ENCODE peak calls at places on chromosomes 7 and 10, in seven cellular contexts. One of them, this sample, is unnamed.

GRCh38 chr7:25356534-25357151 is 128.4 kb upstream of the NPVF start:
- DNase-seq in ELR: no peak
- DNase-seq in stimulated activated CD4-positive, alpha-beta T cell treated with anti-CD3 and anti-CD28 coated beads, Interleukin-15, amount 100 ng/mL, for 24 hours: no peak
- DNase-seq in SHP77 treated with DMSO at 0.1 percent for 48 hours: no peak
- DNase-seq in OCI-LY7: no peak
- DNase-seq in midbrain: no peak
- DNase-seq in EL: no peak
- DNase-seq in this sample: no peak

GRCh38 chr7:7176421-7177043 is 5.8 kb upstream of the C1GALT1 start:
- DNase-seq in ELR: peak
- DNase-seq in stimulated activated CD4-positive, alpha-beta T cell treated with anti-CD3 and anti-CD28 coated beads, Interleukin-15, amount 100 ng/mL, for 24 hours: no peak
- DNase-seq in SHP77 treated with DMSO at 0.1 percent for 48 hours: no peak
- DNase-seq in OCI-LY7: no peak
- DNase-seq in midbrain: no peak
- DNase-seq in EL: peak
- DNase-seq in this sample: no peak

GRCh38 chr10:59997807-59998525 is 91.6 kb upstream of the CCDC6 start:
- DNase-seq in ELR: no peak
- DNase-seq in stimulated activated CD4-positive, alpha-beta T cell treated with anti-CD3 and anti-CD28 coated beads, Interleukin-15, amount 100 ng/mL, for 24 hours: no peak
- DNase-seq in SHP77 treated with DMSO at 0.1 percent for 48 hours: no peak
- DNase-seq in OCI-LY7: no peak
- DNase-seq in midbrain: no peak
- DNase-seq in EL: no peak
- DNase-seq in this sample: no peak

GRCh38 chr10:103651783-103652476 is 158.4 kb downstream of the NEURL1 start:
- DNase-seq in ELR: no peak
- DNase-seq in stimulated activated CD4-positive, alpha-beta T cell treated with anti-CD3 and anti-CD28 coated beads, Interleukin-15, amount 100 ng/mL, for 24 hours: no peak
- DNase-seq in SHP77 treated with DMSO at 0.1 percent for 48 hours: no peak
- DNase-seq in OCI-LY7: no peak
- DNase-seq in midbrain: peak
- DNase-seq in EL: no peak
- DNase-seq in this sample: peak

GRCh38 chr7:38542156-38542555 is 89.0 kb downstream of the AMPH start:
- DNase-seq in ELR: no peak
- DNase-seq in stimulated activated CD4-positive, alpha-beta T cell treated with anti-CD3 and anti-CD28 coated beads, Interleukin-15, amount 100 ng/mL, for 24 hours: no peak
- DNase-seq in SHP77 treated with DMSO at 0.1 percent for 48 hours: no peak
- DNase-seq in OCI-LY7: no peak
- DNase-seq in midbrain: no peak
- DNase-seq in EL: peak
- DNase-seq in this sample: no peak

GRCh38 chr10:133335238-133336122 is 1.2 kb downstream of the CALY start:
- DNase-seq in ELR: peak
- DNase-seq in stimulated activated CD4-positive, alpha-beta T cell treated with anti-CD3 and anti-CD28 coated beads, Interleukin-15, amount 100 ng/mL, for 24 hours: peak
- DNase-seq in SHP77 treated with DMSO at 0.1 percent for 48 hours: no peak
- DNase-seq in OCI-LY7: no peak
- DNase-seq in midbrain: no peak
- DNase-seq in EL: peak
- DNase-seq in this sample: no peak

GRCh38 chr7:84144480-84144879 is 50.1 kb downstream of the SEMA3A start:
- DNase-seq in ELR: no peak
- DNase-seq in stimulated activated CD4-positive, alpha-beta T cell treated with anti-CD3 and anti-CD28 coated beads, Interleukin-15, amount 100 ng/mL, for 24 hours: no peak
- DNase-seq in SHP77 treated with DMSO at 0.1 percent for 48 hours: no peak
- DNase-seq in OCI-LY7: no peak
- DNase-seq in midbrain: no peak
- DNase-seq in EL: no peak
- DNase-seq in this sample: no peak

GRCh38 chr10:49141541-49142332 is 7.9 kb upstream of the FAM170B start:
- DNase-seq in ELR: no peak
- DNase-seq in stimulated activated CD4-positive, alpha-beta T cell treated with anti-CD3 and anti-CD28 coated beads, Interleukin-15, amount 100 ng/mL, for 24 hours: no peak
- DNase-seq in SHP77 treated with DMSO at 0.1 percent for 48 hours: no peak
- DNase-seq in OCI-LY7: no peak
- DNase-seq in midbrain: no peak
- DNase-seq in EL: no peak
- DNase-seq in this sample: no peak

GRCh38 chr7:28605427-28605826 is 193.1 kb downstream of the CREB5 start:
- DNase-seq in ELR: no peak
- DNase-seq in stimulated activated CD4-positive, alpha-beta T cell treated with anti-CD3 and anti-CD28 coated beads, Interleukin-15, amount 100 ng/mL, for 24 hours: no peak
- DNase-seq in SHP77 treated with DMSO at 0.1 percent for 48 hours: no peak
- DNase-seq in OCI-LY7: no peak
- DNase-seq in midbrain: no peak
- DNase-seq in EL: no peak
- DNase-seq in this sample: no peak

GRCh38 chr10:133391761-133392518 is 2.0 kb upstream of the MTG1 start:
- DNase-seq in ELR: no peak
- DNase-seq in stimulated activated CD4-positive, alpha-beta T cell treated with anti-CD3 and anti-CD28 coated beads, Interleukin-15, amount 100 ng/mL, for 24 hours: peak
- DNase-seq in SHP77 treated with DMSO at 0.1 percent for 48 hours: no peak
- DNase-seq in OCI-LY7: peak
- DNase-seq in midbrain: no peak
- DNase-seq in EL: no peak
- DNase-seq in this sample: no peak

GRCh38 chr10:11758527-11759236 is 16.5 kb downstream of the ECHDC3 start:
- DNase-seq in ELR: no peak
- DNase-seq in stimulated activated CD4-positive, alpha-beta T cell treated with anti-CD3 and anti-CD28 coated beads, Interleukin-15, amount 100 ng/mL, for 24 hours: no peak
- DNase-seq in SHP77 treated with DMSO at 0.1 percent for 48 hours: no peak
- DNase-seq in OCI-LY7: no peak
- DNase-seq in midbrain: no peak
- DNase-seq in EL: no peak
- DNase-seq in this sample: no peak